ENCODE peak calls at places on chromosomes 4 and X, in five cellular contexts. B is mammary epithelial cell; N is stimulated activated naive CD4-positive, alpha-beta T cell; F is adrenal gland; A is astrocyte of the hippocampus. D is an unnamed sample.

GRCh38 chr4:36187723-36188333 is 56.5 kb downstream of the ARAP2 start:
- DNase-seq in B (peak; percentile 13), N (no peak), F (no peak), A (peak; percentile 59), D (peak; percentile 1)

GRCh38 chrX:8906299-8906698 is 105.1 kb upstream of the FAM9A start:
- DNase-seq in B (no peak), N (no peak), F (no peak), A (no peak), D (no peak)

GRCh38 chrX:46574337-46574940 is 874 bp downstream of the CHST7 start:
- DNase-seq in B (peak; percentile 34), N (peak; percentile 39), F (peak; percentile 27), A (peak; percentile 41), D (peak; percentile 12)

GRCh38 chr4:3436798-3437581 is 4.8 kb upstream of the HGFAC start:
- DNase-seq in B (peak; percentile 93), N (no peak), F (peak; percentile 78), A (peak; percentile 84), D (no peak)

GRCh38 chr4:108775921-108776320 is 13.1 kb upstream of the ETNPPL start:
- DNase-seq in B (no peak), N (no peak), F (no peak), A (no peak), D (no peak)

GRCh38 chrX:10044021-10044420 is 76.9 kb downstream of the CLDN34 start:
- DNase-seq in B (no peak), N (no peak), F (no peak), A (no peak), D (no peak)

GRCh38 chrX:110316351-110317078 is 1.4 kb downstream of the AMMECR1 start:
- DNase-seq in B (no peak), N (no peak), F (no peak), A (peak; percentile 22), D (no peak)

GRCh38 chr4:154304679-154305078 is 186.9 kb downstream of the DCHS2 start:
- DNase-seq in B (peak; percentile 51), N (no peak), F (no peak), A (no peak), D (no peak)

GRCh38 chrX:15737188-15737956 is 698 bp upstream of the CA5B start:
- DNase-seq in B (peak; percentile 19), N (no peak), F (no peak), A (no peak), D (no peak)

GRCh38 chrX:112636951-112637541 is 42.7 kb downstream of the LHFPL1 start:
- DNase-seq in B (no peak), N (no peak), F (no peak), A (peak; percentile 88), D (no peak)

GRCh38 chr4:31408136-31408535 is 688.0 kb downstream of the PCDH7 start:
- DNase-seq in B (no peak), N (no peak), F (no peak), A (no peak), D (no peak)

GRCh38 chrX:107768051-107768450 is 7.5 kb downstream of the TSC22D3 start:
- DNase-seq in B (no peak), N (no peak), F (no peak), A (no peak), D (no peak)

GRCh38 chr4:116397714-116398113 is 687.7 kb downstream of the TRAM1L1 start:
- DNase-seq in B (no peak), N (no peak), F (no peak), A (no peak), D (no peak)

GRCh38 chrX:42821803-42822443 is 44.0 kb upstream of the PPP1R2C start:
- DNase-seq in B (no peak), N (no peak), F (no peak), A (no peak), D (no peak)

GRCh38 chr4:122514671-122515070 is 58.1 kb upstream of the IL2 start:
- DNase-seq in B (no peak), N (no peak), F (no peak), A (no peak), D (no peak)

GRCh38 chrX:138986866-138987265 is 275.3 kb upstream of the FGF13 start:
- DNase-seq in B (no peak), N (no peak), F (no peak), A (peak; percentile 35), D (no peak)

GRCh38 chr4:99209671-99210070 is 9.4 kb downstream of the ADH6 start:
- DNase-seq in B (no peak), N (no peak), F (no peak), A (peak; percentile 43), D (no peak)

GRCh38 chr4:5635826-5636196 is 72.5 kb downstream of the EVC2 start:
- DNase-seq in B (peak; percentile 87), N (no peak), F (no peak), A (peak; percentile 60), D (no peak)

GRCh38 chrX:23765449-23765848 is 17.5 kb upstream of the SAT1 start:
- DNase-seq in B (peak; percentile 55), N (no peak), F (no peak), A (no peak), D (no peak)

GRCh38 chr4:151176711-151177110 is 77.3 kb downstream of the RPS3A start:
- DNase-seq in B (no peak), N (no peak), F (no peak), A (no peak), D (no peak)

GRCh38 chr4:153344131-153345010 is at the start of gene MND1:
- DNase-seq in B (peak; percentile 80), N (peak; percentile 87), F (peak; percentile 80), A (peak; percentile 94), D (peak; percentile 64)

GRCh38 chr4:99945718-99946345 is 586 bp downstream of the DNAJB14 start:
- DNase-seq in B (peak; percentile 53), N (no peak), F (no peak), A (peak; percentile 67), D (peak; percentile 44)

GRCh38 chrX:154730271-154730883 is 20.5 kb downstream of the GAB3 start:
- DNase-seq in B (no peak), N (no peak), F (peak; percentile 70), A (peak; percentile 86), D (no peak)

GRCh38 chrX:12439396-12439795 is 301.1 kb downstream of the FRMPD4 start:
- DNase-seq in B (peak; percentile 32), N (no peak), F (no peak), A (no peak), D (no peak)

GRCh38 chrX:10254746-10255145 is 98.0 kb downstream of the CLCN4 start:
- DNase-seq in B (peak; percentile 40), N (no peak), F (no peak), A (peak; percentile 27), D (peak; percentile 2)

GRCh38 chrX:53681661-53682060 is 4.9 kb downstream of the HUWE1 start:
- DNase-seq in B (peak; percentile 62), N (no peak), F (no peak), A (peak; percentile 7), D (no peak)

GRCh38 chrX:140354431-140355120 is 150.3 kb downstream of the SOX3 start:
- DNase-seq in B (no peak), N (no peak), F (no peak), A (no peak), D (no peak)

D was measured in HepG2.